ENCODE peak calls at places on chromosomes 5 and 9, in nine cellular contexts. H is heart right ventricle, Q is dorsolateral prefrontal cortex, L is cardiac muscle cell, G is fibroblast of lung, F is neural crest cell, X is heart left ventricle, Z is Peyer's patch, M is GM12865. J is an unnamed sample.

GRCh38 chr5:143142596-143143435 is 260.7 kb downstream of the NR3C1 start:
- DNase-seq in H (peak), L (no peak), X (peak), G (peak), F (no peak), M (no peak), Q (peak), Z (no peak), J (no peak)

GRCh38 chr9:125447202-125447802 is 185.7 kb downstream of the GAPVD1 start:
- DNase-seq in Q (no peak), L (no peak), F (no peak), H (no peak), Z (no peak), G (no peak), M (no peak), X (no peak), J (no peak)

GRCh38 chr5:172115541-172115982 is 72.5 kb downstream of the STK10 start:
- DNase-seq in G (no peak), F (no peak), H (no peak), M (no peak), X (no peak), Q (no peak), L (no peak), Z (no peak), J (no peak)

GRCh38 chr9:128898382-128898781 is 16.4 kb downstream of the LRRC8A start:
- DNase-seq in F (no peak), M (no peak), L (no peak), X (no peak), H (no peak), Q (no peak), G (no peak), Z (no peak), J (no peak)

GRCh38 chr9:108980893-108981292 is 32.4 kb downstream of the CTNNAL1 start:
- DNase-seq in X (no peak), L (peak), Z (no peak), M (no peak), F (no peak), Q (no peak), G (no peak), H (no peak), J (no peak)

GRCh38 chr9:136920069-136920468 is 24.5 kb downstream of the FBXW5 start:
- DNase-seq in Q (no peak), H (no peak), G (no peak), L (no peak), F (no peak), Z (no peak), M (no peak), X (no peak), J (no peak)

GRCh38 chr9:26142631-26143030 is 464.4 kb upstream of the TUSC1 start:
- DNase-seq in G (no peak), Z (no peak), H (no peak), L (no peak), F (no peak), X (no peak), M (no peak), Q (no peak), J (no peak)

GRCh38 chr9:116395409-116396037 is 241.9 kb downstream of the PAPPA start:
- DNase-seq in X (no peak), L (no peak), G (no peak), Z (no peak), F (no peak), H (no peak), M (no peak), Q (no peak), J (no peak)

GRCh38 chr5:157915638-157916037 is 56.7 kb upstream of the CLINT1 start:
- DNase-seq in F (no peak), Q (peak), M (no peak), Z (peak), L (peak), H (peak), X (peak), G (peak), J (no peak)

GRCh38 chr9:138048184-138048583 is 170.6 kb downstream of the CACNA1B start:
- DNase-seq in M (no peak), H (no peak), G (no peak), F (no peak), Q (no peak), L (no peak), X (no peak), Z (peak), J (no peak)

GRCh38 chr5:79025054-79025465 is 40.0 kb upstream of the ARSB start:
- DNase-seq in H (peak), F (peak), Z (peak), X (peak), L (peak), G (peak), Q (peak), M (peak), J (peak)

GRCh38 chr9:110015759-110016158 is 192.2 kb downstream of the C9orf152 start:
- DNase-seq in M (no peak), X (no peak), F (no peak), G (peak), L (no peak), Q (no peak), H (no peak), Z (no peak), J (no peak)

GRCh38 chr5:150637245-150638052 is 3.0 kb upstream of the SYNPO start:
- DNase-seq in G (peak), L (peak), M (no peak), Q (no peak), F (no peak), Z (no peak), X (no peak), H (no peak), J (peak)

GRCh38 chr5:125659316-125660071 is 763.7 kb upstream of the GRAMD2B start:
- DNase-seq in X (no peak), L (no peak), F (peak), H (no peak), G (peak), Q (no peak), Z (peak), M (no peak), J (no peak)

GRCh38 chr5:132500244-132500930 is 9.8 kb upstream of the IRF1 start:
- DNase-seq in Q (no peak), L (no peak), Z (no peak), G (no peak), H (no peak), X (no peak), M (no peak), F (no peak), J (no peak)

GRCh38 chr5:107698286-107698685 is 27.5 kb upstream of the EFNA5 start:
- DNase-seq in Q (no peak), H (no peak), F (no peak), G (peak), M (no peak), X (no peak), Z (no peak), L (no peak), J (no peak)

GRCh38 chr5:77232959-77233358 is 22.5 kb downstream of the PDE8B start:
- DNase-seq in M (peak), Z (no peak), G (peak), H (no peak), F (no peak), L (no peak), X (no peak), Q (no peak), J (no peak)

GRCh38 chr9:14245901-14246525 is 67.9 kb downstream of the NFIB start:
- DNase-seq in H (no peak), Q (no peak), F (no peak), G (peak), X (no peak), M (no peak), L (no peak), Z (no peak), J (no peak)

GRCh38 chr9:72305102-72305546 is 59.9 kb downstream of the ZFAND5 start:
- DNase-seq in Q (peak), L (peak), M (peak), X (peak), Z (peak), G (peak), H (peak), F (no peak), J (no peak)

GRCh38 chr9:126146254-126147145 is 180.1 kb upstream of the MVB12B start:
- DNase-seq in Q (no peak), Z (peak), G (no peak), H (no peak), L (peak), M (peak), F (peak), X (no peak), J (peak)

GRCh38 chr5:132372122-132372521 is 2.6 kb downstream of the SLC22A5 start:
- DNase-seq in X (no peak), Z (no peak), H (no peak), G (no peak), M (no peak), L (no peak), F (no peak), Q (no peak), J (no peak)

GRCh38 chr5:120808135-120808534 is 344.0 kb downstream of the PRR16 start:
- DNase-seq in G (peak), Q (no peak), F (no peak), H (no peak), L (no peak), M (no peak), X (no peak), Z (no peak), J (no peak)

GRCh38 chr9:91836515-91836914 is 113.5 kb downstream of the ROR2 start:
- DNase-seq in F (no peak), M (no peak), H (peak), L (no peak), Q (no peak), X (no peak), Z (no peak), G (no peak), J (no peak)

GRCh38 chr9:6305954-6306563 is 22.1 kb upstream of the TPD52L3 start:
- DNase-seq in M (peak), L (peak), X (no peak), G (peak), Z (no peak), H (no peak), F (no peak), Q (no peak), J (no peak)

DNA sequence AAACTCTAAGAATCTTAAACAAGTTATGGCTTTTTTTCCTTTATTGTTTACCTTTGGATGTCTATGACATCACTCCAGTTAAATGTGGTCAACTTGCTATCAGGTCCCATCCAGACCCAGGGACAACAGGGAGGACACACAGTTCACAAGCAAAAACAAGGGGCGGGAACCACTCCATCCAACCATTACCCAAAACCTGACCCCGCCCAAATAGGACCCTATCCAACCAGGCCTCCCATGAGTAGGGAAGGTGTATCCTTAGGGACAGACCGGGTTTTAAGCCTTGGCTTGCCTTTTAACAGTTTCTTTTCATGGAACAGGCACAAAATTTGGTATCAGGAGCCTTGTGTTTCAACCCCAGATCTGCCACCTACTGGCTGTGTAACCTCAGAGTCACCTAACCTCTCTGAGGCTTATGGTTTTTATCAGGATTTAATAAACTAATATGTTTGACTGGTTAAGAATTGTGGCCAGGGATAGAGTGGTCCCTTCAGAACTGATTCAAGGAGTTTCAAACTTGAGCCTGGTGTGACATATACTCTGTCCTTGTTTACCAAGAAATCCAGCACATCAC is 127.7 kb upstream of the RAD23B start:
- DNase-seq in Z (no peak), Q (no peak), H (no peak), L (no peak), G (no peak), X (no peak), F (no peak), M (no peak), J (no peak)
- TF ChIP-seq CTCF in Z (no peak), Q (no peak), H (no peak), L (peak), G (no peak), X (no peak), F (peak), M (no peak), J (no peak)

GRCh38 chr5:23820764-23821471 is 313.5 kb downstream of the PRDM9 start:
- DNase-seq in Q (no peak), G (peak), Z (no peak), L (peak), F (no peak), H (no peak), M (peak), X (no peak), J (no peak)
- TF ChIP-seq CTCF in Q (peak), G (no peak), Z (no peak), L (peak), F (peak), H (peak), M (no peak), X (no peak), J (peak)

DNA sequence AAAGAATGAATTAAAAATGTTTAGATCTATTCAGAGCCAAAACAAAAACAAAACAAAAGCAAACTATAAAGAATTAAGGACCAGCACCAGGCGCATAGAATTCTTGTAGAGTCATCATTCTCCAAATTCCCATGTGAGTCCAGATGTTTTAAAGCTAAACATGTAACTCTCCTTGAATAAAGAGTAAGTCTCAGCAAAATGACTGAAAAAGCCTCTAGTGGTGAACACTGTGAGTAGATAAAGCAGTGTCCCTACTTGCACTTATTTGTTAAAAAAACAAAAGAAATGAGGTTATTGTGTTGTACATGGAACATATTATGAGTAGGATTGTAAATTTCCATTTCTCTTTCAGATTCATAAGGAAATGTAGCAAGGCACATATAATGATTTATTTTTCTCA is 44.0 kb downstream of the NNT start:
- DNase-seq in F (no peak), Z (no peak), L (no peak), M (no peak), X (no peak), Q (no peak), G (no peak), H (no peak), J (no peak)
- TF ChIP-seq CTCF in F (peak), Z (no peak), L (peak), M (no peak), X (no peak), Q (no peak), G (no peak), H (no peak), J (peak)

GRCh38 chr9:123657921-123658320 is 272.0 kb downstream of the DENND1A start:
- DNase-seq in F (no peak), X (no peak), Q (no peak), H (no peak), Z (no peak), M (no peak), G (no peak), L (no peak), J (no peak)
- TF ChIP-seq CTCF in F (no peak), X (no peak), Q (no peak), H (no peak), Z (no peak), M (no peak), G (no peak), L (no peak), J (no peak)

GRCh38 chr5:160649304-160649703 is 202.7 kb downstream of the ATP10B start:
- DNase-seq in M (peak), Z (peak), X (no peak), Q (no peak), L (no peak), F (no peak), G (no peak), H (no peak), J (no peak)
- TF ChIP-seq CTCF in M (peak), Z (no peak), X (no peak), Q (no peak), L (no peak), F (peak), G (no peak), H (no peak), J (peak)

GRCh38 chr5:122674412-122674811 is 100.5 kb upstream of the SNX2 start:
- DNase-seq in H (no peak), Q (no peak), L (no peak), M (no peak), G (no peak), Z (no peak), F (no peak), X (no peak), J (no peak)
- TF ChIP-seq CTCF in H (no peak), Q (no peak), L (no peak), M (no peak), G (no peak), Z (no peak), F (no peak), X (no peak), J (no peak)

J was measured in progenitor cell of endocrine pancreas.